ENCODE peak calls at places on chromosomes 11 and 22, in ten cellular contexts. V is stimulated activated naive CD8-positive, alpha-beta T cell treated with anti-CD3 and anti-CD28 coated beads, Interleukin-15, Interleukin-2, amounts not matched to agents 100 U/mL and 50 U/mL, for 24 hours; M is endothelial cell; Y is NCI-H774; D is Panc1; Z is IMR-90; U is AG09319; S is fibroblast of villous mesenchyme; I is activated CD8-positive, alpha-beta memory T cell treated with anti-CD3 and anti-CD28 coated beads, Interleukin-2, amount 10 ng/mL, durations not matched to agents 7 days and 5 days; P is M059J. R is an unnamed sample.

GRCh38 chr22:37609240-37610152 is 862 bp downstream of the GGA1 start:
- DNase-seq in V (peak; percentile 30), M (no peak), Y (no peak), D (no peak), Z (no peak), U (no peak), S (peak; percentile 22), I (peak; percentile 52), P (no peak), R (no peak)

GRCh38 chr22:44192098-44192810 is 11.5 kb downstream of the PARVG start:
- DNase-seq in V (peak; percentile 66), M (no peak), Y (no peak), D (no peak), Z (no peak), U (no peak), S (no peak), I (peak; percentile 70), P (no peak), R (peak; percentile 8)

GRCh38 chr22:20572132-20572802 is 64.9 kb downstream of the MED15 start:
- DNase-seq in V (no peak), M (no peak), Y (no peak), D (no peak), Z (no peak), U (no peak), S (no peak), I (no peak), P (no peak), R (no peak)

GRCh38 chr11:60130496-60130895 is 42.0 kb downstream of the MS4A2 start:
- DNase-seq in V (no peak), M (peak; percentile 44), Y (peak; percentile 53), D (no peak), Z (no peak), U (no peak), S (peak; percentile 3), I (no peak), P (peak; percentile 62), R (no peak)

GRCh38 chr11:73980001-73980960 is 2.4 kb downstream of the UCP2 start:
- DNase-seq in V (peak; percentile 74), M (peak; percentile 24), Y (peak; percentile 82), D (no peak), Z (peak; percentile 20), U (no peak), S (no peak), I (peak; percentile 92), P (no peak), R (peak; percentile 54)

GRCh38 chr11:14119357-14119756 is 156.8 kb downstream of the SPON1 start:
- DNase-seq in V (peak; percentile 12), M (no peak), Y (no peak), D (no peak), Z (no peak), U (no peak), S (no peak), I (peak; percentile 46), P (peak; percentile 18), R (no peak)

GRCh38 chr11:6438979-6439571 is 1.7 kb downstream of the HPX start:
- DNase-seq in V (peak; percentile 41), M (peak; percentile 61), Y (peak; percentile 40), D (peak; percentile 41), Z (peak; percentile 59), U (peak; percentile 20), S (peak; percentile 69), I (peak; percentile 46), P (peak; percentile 59), R (no peak)

GRCh38 chr11:77175021-77175842 is 47.2 kb downstream of the MYO7A start:
- DNase-seq in V (no peak), M (no peak), Y (no peak), D (no peak), Z (no peak), U (no peak), S (no peak), I (no peak), P (no peak), R (no peak)

GRCh38 chr11:95065336-95065735 is 1.4 kb upstream of the SRSF8 start:
- DNase-seq in V (no peak), M (no peak), Y (no peak), D (no peak), Z (no peak), U (no peak), S (no peak), I (no peak), P (no peak), R (no peak)

GRCh38 chr11:8224161-8224591 is 39.5 kb downstream of the LMO1 start:
- DNase-seq in V (no peak), M (no peak), Y (no peak), D (no peak), Z (no peak), U (no peak), S (no peak), I (no peak), P (no peak), R (no peak)

GRCh38 chr11:116353517-116353916 is 419.3 kb downstream of the BUD13 start:
- DNase-seq in V (no peak), M (no peak), Y (peak; percentile 13), D (no peak), Z (no peak), U (no peak), S (no peak), I (no peak), P (no peak), R (no peak)

GRCh38 chr11:125902315-125902926 is 585 bp downstream of the PUS3 start:
- DNase-seq in V (no peak), M (no peak), Y (no peak), D (no peak), Z (no peak), U (no peak), S (no peak), I (no peak), P (no peak), R (no peak)

GRCh38 chr22:29724843-29725242 is 5.0 kb downstream of the CABP7 start:
- DNase-seq in V (no peak), M (no peak), Y (no peak), D (no peak), Z (no peak), U (no peak), S (no peak), I (no peak), P (no peak), R (no peak)

GRCh38 chr11:91981995-91982394 is 242.6 kb upstream of the FAT3 start:
- DNase-seq in V (no peak), M (no peak), Y (no peak), D (no peak), Z (peak; percentile 88), U (peak; percentile 70), S (peak; percentile 70), I (no peak), P (peak; percentile 100), R (no peak)

GRCh38 chr11:16536513-16536912 is 180.2 kb upstream of the SOX6 start:
- DNase-seq in V (no peak), M (no peak), Y (no peak), D (no peak), Z (no peak), U (no peak), S (no peak), I (no peak), P (no peak), R (no peak)

GRCh38 chr11:131867457-131868257 is 497.2 kb downstream of the NTM start:
- DNase-seq in V (peak; percentile 8), M (peak; percentile 82), Y (peak; percentile 80), D (peak; percentile 51), Z (peak; percentile 89), U (peak; percentile 76), S (peak; percentile 75), I (no peak), P (peak; percentile 74), R (no peak)

GRCh38 chr11:109729761-109730160 is 307.8 kb downstream of the C11orf87 start:
- DNase-seq in V (no peak), M (no peak), Y (peak; percentile 68), D (no peak), Z (no peak), U (no peak), S (no peak), I (no peak), P (no peak), R (no peak)

GRCh38 chr22:31243339-31244043 is 31.4 kb downstream of the LIMK2 start:
- DNase-seq in V (no peak), M (no peak), Y (no peak), D (no peak), Z (no peak), U (no peak), S (no peak), I (no peak), P (peak; percentile 62), R (no peak)

GRCh38 chr11:102378818-102379217 is 31.8 kb downstream of the BIRC2 start:
- DNase-seq in V (no peak), M (no peak), Y (no peak), D (no peak), Z (no peak), U (no peak), S (no peak), I (no peak), P (no peak), R (no peak)

GRCh38 chr22:24285245-24285644 is 14.6 kb downstream of the SPECC1L start:
- DNase-seq in V (no peak), M (no peak), Y (no peak), D (no peak), Z (peak; percentile 28), U (no peak), S (peak; percentile 47), I (no peak), P (no peak), R (no peak)

GRCh38 chr11:134742956-134743808 is 331.1 kb upstream of the B3GAT1 start:
- DNase-seq in V (no peak), M (no peak), Y (no peak), D (no peak), Z (no peak), U (no peak), S (no peak), I (no peak), P (no peak), R (no peak)

GRCh38 chr22:30876221-30876751 is 92.3 kb downstream of the MORC2 start:
- DNase-seq in V (no peak), M (no peak), Y (no peak), D (no peak), Z (no peak), U (no peak), S (no peak), I (no peak), P (no peak), R (no peak)

GRCh38 chr11:114083256-114084252 is 24.0 kb downstream of the ZBTB16 start:
- DNase-seq in V (no peak), M (no peak), Y (no peak), D (no peak), Z (no peak), U (no peak), S (no peak), I (no peak), P (no peak), R (no peak)

GRCh38 chr11:133228406-133229330 is 303.6 kb downstream of the OPCML start:
- DNase-seq in V (no peak), M (peak; percentile 17), Y (no peak), D (no peak), Z (no peak), U (no peak), S (no peak), I (no peak), P (no peak), R (no peak)

GRCh38 chr22:38733329-38734202 is 22.2 kb downstream of the SUN2 start:
- DNase-seq in V (peak; percentile 67), M (peak; percentile 51), Y (no peak), D (no peak), Z (peak; percentile 55), U (no peak), S (peak; percentile 50), I (peak; percentile 70), P (no peak), R (no peak)

GRCh38 chr22:39381009-39381755 is 18.4 kb upstream of the TAB1 start:
- DNase-seq in V (no peak), M (no peak), Y (no peak), D (no peak), Z (no peak), U (no peak), S (no peak), I (no peak), P (peak; percentile 20), R (no peak)

GRCh38 chr11:62621027-62621566 is 689 bp downstream of the B3GAT3 start:
- DNase-seq in V (no peak), M (no peak), Y (no peak), D (no peak), Z (no peak), U (no peak), S (no peak), I (no peak), P (no peak), R (no peak)

GRCh38 chr11:35102267-35102666 is 36.7 kb upstream of the CD44 start:
- DNase-seq in V (no peak), M (no peak), Y (no peak), D (no peak), Z (no peak), U (no peak), S (peak; percentile 57), I (no peak), P (no peak), R (no peak)